ENCODE peak calls at places on chromosome 3, in ten cellular contexts. I is NCI-H1092 treated with DMSO at 0.1 percent for 48 hours; G is OCI-LY7; P is pons; X is cerebellum; B is germinal center; Z is activated T-cell treated with anti-CD3 and anti-CD28 coated beads, Interleukin-2, amount 50 U/mL, for 48 hours; D is NCI-H345; J is PC-3; E is ELF-1. C is an unnamed sample.

GRCh38 chr3:101117981-101118380 is 124.8 kb upstream of the ABI3BP start:
- DNase-seq in Z (no peak), B (no peak), P (no peak), I (no peak), G (no peak), D (no peak), E (no peak), X (no peak), J (no peak), C (no peak)

GRCh38 chr3:192772495-192772894 is 45.2 kb upstream of the FGF12 start:
- DNase-seq in E (peak; percentile 56), P (peak; percentile 35), I (peak; percentile 61), G (no peak), B (no peak), X (peak; percentile 65), J (peak; percentile 70), D (peak; percentile 61), Z (no peak), C (peak; percentile 72)

GRCh38 chr3:25910997-25911396 is 121.1 kb downstream of the OXSM start:
- DNase-seq in G (peak; percentile 63), J (peak; percentile 44), Z (peak; percentile 47), E (no peak), I (no peak), P (peak; percentile 20), B (peak; percentile 17), D (no peak), X (no peak), C (peak; percentile 11)

GRCh38 chr3:23685484-23686258 is 120.1 kb upstream of the UBE2E1 start:
- DNase-seq in G (no peak), Z (peak; percentile 30), P (peak; percentile 76), E (no peak), D (peak; percentile 47), I (no peak), J (peak; percentile 100), X (peak; percentile 75), B (no peak), C (peak; percentile 13)

GRCh38 chr3:127954642-127955041 is 39.6 kb downstream of the KBTBD12 start:
- DNase-seq in D (no peak), Z (no peak), G (no peak), P (peak; percentile 75), I (peak; percentile 47), J (no peak), B (no peak), E (no peak), X (peak; percentile 40), C (no peak)

GRCh38 chr3:169813757-169814517 is 1.2 kb upstream of the LRRC34 start:
- DNase-seq in B (peak; percentile 74), G (peak; percentile 91), J (no peak), P (no peak), Z (peak; percentile 82), E (peak; percentile 70), D (peak; percentile 40), I (peak; percentile 39), X (no peak), C (peak; percentile 82)

GRCh38 chr3:76096036-76096435 is 310.7 kb upstream of the ZNF717 start:
- DNase-seq in X (no peak), P (no peak), I (no peak), G (no peak), D (no peak), B (no peak), E (no peak), J (peak; percentile 44), Z (no peak), C (no peak)

GRCh38 chr3:172107403-172107802 is 68.0 kb downstream of the FNDC3B start:
- DNase-seq in J (no peak), B (peak; percentile 56), I (no peak), Z (peak; percentile 54), D (no peak), G (peak; percentile 91), E (no peak), P (no peak), X (no peak), C (no peak)

GRCh38 chr3:126121074-126121473 is 37.1 kb upstream of the SLC41A3 start:
- DNase-seq in X (no peak), Z (no peak), G (no peak), E (no peak), P (no peak), I (no peak), D (no peak), J (no peak), B (no peak), C (no peak)